ENCODE peak calls at places on chromosomes 4 and X, in six cellular contexts. U, A, B, D, H and M are unnamed samples.

GRCh38 chrX:116204947-116205346 is 34.4 kb downstream of the AGTR2 start:
- DNase-seq in U (peak), A (peak), B (peak), D (peak), H (no peak), M (peak)

GRCh38 chrX:74104356-74105065 is 199.5 kb upstream of the ZCCHC13 start:
- DNase-seq in U (no peak), A (no peak), B (no peak), D (no peak), H (no peak), M (no peak)

GRCh38 chrX:110317079-110317819 is 636 bp downstream of the AMMECR1 start:
- DNase-seq in U (peak), A (peak), B (no peak), D (no peak), H (no peak), M (peak)

GRCh38 chr4:38424171-38424871 is 239.7 kb upstream of the KLF3 start:
- DNase-seq in U (no peak), A (peak), B (no peak), D (peak), H (no peak), M (no peak)

GRCh38 chr4:165177725-165178666 is 29.4 kb upstream of the KLHL2 start:
- DNase-seq in U (no peak), A (no peak), B (no peak), D (no peak), H (peak), M (no peak)

GRCh38 chr4:144647095-144647959 is 1.4 kb downstream of the HHIP start:
- DNase-seq in U (no peak), A (peak), B (peak), D (no peak), H (no peak), M (no peak)

GRCh38 chr4:163165217-163166017 is 1.3 kb downstream of the NAF1 start:
- DNase-seq in U (no peak), A (peak), B (no peak), D (no peak), H (no peak), M (peak)

GRCh38 chr4:84503495-84504437 is 4.7 kb upstream of the NKX6-1 start:
- DNase-seq in U (peak), A (peak), B (peak), D (peak), H (no peak), M (peak)

GRCh38 chrX:107118322-107119147 is at the start of gene RBM41:
- DNase-seq in U (peak), A (peak), B (peak), D (peak), H (peak), M (peak)

GRCh38 chr4:76607266-76607799 is 172.3 kb downstream of the SHROOM3 start:
- DNase-seq in U (no peak), A (no peak), B (no peak), D (no peak), H (peak), M (no peak)

GRCh38 chr4:28229092-28229491 is 1368.5 kb downstream of the STIM2 start:
- DNase-seq in U (peak), A (no peak), B (no peak), D (no peak), H (no peak), M (no peak)

GRCh38 chrX:115595049-115595448 is 34.1 kb downstream of the PLS3 start:
- DNase-seq in U (no peak), A (peak), B (no peak), D (no peak), H (no peak), M (no peak)

GRCh38 chr4:189420488-189420887 is 520.2 kb upstream of the FRG1 start:
- DNase-seq in U (no peak), A (no peak), B (no peak), D (no peak), H (no peak), M (no peak)

DNA sequence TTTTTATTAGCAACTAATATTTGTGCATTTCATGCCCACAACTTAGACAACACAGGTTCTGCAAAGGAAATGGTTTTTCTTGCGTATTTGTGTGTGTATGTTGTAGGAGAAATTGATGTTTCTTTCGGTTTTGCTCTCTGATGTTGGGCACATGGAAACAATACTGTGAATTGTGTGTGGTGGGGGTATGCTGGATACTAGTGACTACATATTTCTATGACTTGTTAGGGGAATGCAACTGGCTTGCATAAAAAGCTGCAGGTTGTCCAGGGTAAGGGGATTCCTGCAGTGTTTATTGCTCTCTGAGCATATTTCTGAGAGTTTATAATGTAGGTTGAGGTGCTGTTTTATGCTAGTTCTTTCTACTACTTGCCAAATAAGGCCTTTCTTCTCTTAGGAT is 11.6 kb downstream of the DLG3 start:
- DNase-seq in U (no peak), A (no peak), B (no peak), D (no peak), H (no peak), M (no peak)
- TF ChIP-seq POLR2A in U (no peak), A (no peak), B (no peak), D (no peak), H (no peak), M (no peak)

GRCh38 chr4:106495498-106495897 is 126.9 kb upstream of the GIMD1 start:
- DNase-seq in U (no peak), A (no peak), B (no peak), D (no peak), H (no peak), M (peak)
- TF ChIP-seq MYC in U (no peak), A (no peak), B (no peak), D (no peak), H (no peak), M (no peak)

DNA sequence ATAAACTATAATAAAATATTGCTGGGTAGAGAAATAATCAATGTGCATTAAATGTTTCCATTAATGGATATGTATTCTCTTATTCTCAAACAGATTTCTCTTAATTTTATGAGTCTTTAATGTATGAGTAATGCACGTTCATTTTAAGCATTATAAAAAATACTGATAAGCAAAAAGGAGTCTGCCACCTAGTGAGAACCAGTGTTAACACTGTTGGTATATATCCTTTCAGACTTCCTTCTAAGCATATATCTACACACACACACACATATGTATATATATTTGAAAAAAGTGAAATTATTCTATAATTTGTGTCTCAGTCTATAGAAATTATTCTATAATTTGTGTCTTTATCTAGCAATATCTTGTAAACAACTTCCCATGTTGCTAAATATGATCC is 49.9 kb upstream of the MTMR1 start:
- DNase-seq in U (no peak), A (peak), B (no peak), D (no peak), H (no peak), M (no peak)
- TF ChIP-seq CTCF in U (peak), A (no peak), B (no peak), D (no peak), H (no peak), M (no peak)

DNA sequence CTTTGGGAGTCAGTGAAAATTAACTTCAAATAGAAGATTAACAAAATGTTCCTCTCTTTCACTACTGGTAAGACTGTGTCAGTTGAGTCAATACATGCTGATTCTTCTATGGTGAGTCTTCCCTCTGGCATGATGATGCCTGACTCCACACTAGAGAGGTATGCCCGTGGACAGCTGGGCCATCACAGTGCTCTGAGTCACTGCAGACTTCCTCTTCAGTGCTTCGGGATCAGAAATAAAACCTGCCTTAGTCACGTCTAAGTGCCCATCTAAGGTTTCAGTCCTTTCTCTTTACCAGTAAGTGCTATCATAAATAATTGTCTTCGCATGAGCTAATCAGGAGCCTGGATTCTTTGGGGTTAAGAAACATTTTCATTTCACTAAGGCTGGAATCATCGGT is 1.6 kb upstream of the ASB5 start:
- DNase-seq in U (peak), A (peak), B (no peak), D (peak), H (no peak), M (peak)
- TF ChIP-seq POLR2A in U (no peak), A (no peak), B (no peak), D (no peak), H (no peak), M (no peak)

DNA sequence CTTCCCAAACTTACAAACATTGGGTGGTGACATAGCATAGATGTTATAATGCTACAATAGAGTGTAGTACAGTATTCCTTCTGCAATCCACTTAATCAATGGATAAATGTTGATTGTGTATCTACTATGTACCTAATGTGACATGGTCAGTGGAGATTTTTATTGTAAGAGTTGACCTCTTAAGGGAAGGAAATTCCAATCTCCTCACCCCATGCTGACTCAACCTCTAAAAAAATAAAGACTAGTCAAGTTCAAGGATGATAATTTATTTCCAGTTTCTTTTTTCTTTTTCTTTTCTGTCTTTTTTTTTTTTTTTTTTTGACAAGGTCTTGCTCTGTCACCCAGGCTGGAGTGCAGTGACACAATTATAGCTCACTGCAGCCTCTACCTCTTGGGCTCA is 206.5 kb upstream of the STS start:
- DNase-seq in U (no peak), A (peak), B (no peak), D (no peak), H (no peak), M (no peak)
- TF ChIP-seq MYC in U (no peak), A (no peak), B (no peak), D (no peak), H (no peak), M (no peak)

DNA sequence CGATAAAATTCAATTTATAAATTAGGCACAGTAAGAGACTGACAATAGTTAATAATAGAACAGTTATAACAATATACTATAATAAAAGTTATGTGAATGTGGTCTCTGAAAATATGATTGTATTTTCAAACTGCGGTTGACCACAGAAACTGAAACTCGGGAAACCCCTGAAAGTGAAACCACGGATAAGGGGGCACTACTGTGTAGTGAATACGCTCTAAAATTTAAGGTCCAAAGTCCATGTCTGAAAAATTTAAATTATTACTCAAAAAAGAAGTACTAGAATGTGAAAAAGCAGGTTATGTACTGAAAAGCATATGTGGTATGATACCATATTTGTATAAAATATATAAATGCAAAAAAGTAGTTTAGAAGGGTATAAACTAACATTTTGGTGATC is 1.9 kb downstream of the SMIM14 start:
- DNase-seq in U (no peak), A (no peak), B (no peak), D (no peak), H (no peak), M (peak)
- TF ChIP-seq CTCF in U (peak), A (no peak), B (no peak), D (no peak), H (no peak), M (no peak)

GRCh38 chr4:186202490-186203140 is 11.2 kb downstream of the CYP4V2 start:
- DNase-seq in U (no peak), A (no peak), B (no peak), D (no peak), H (no peak), M (no peak)
- TF ChIP-seq POLR2A in U (no peak), A (no peak), B (no peak), D (no peak), H (no peak), M (no peak)